ENCODE peak calls at places on chromosomes 4 and X, in ten cellular contexts. U is amniotic stem cell; O is activated CD4-positive, CD25-positive, alpha-beta regulatory T cell treated with anti-CD3 and anti-CD28 coated beads, Interleukin-2, amount 50 U/mL, for 16 hours; H is stimulated activated effector memory CD8-positive, alpha-beta T cell treated with anti-CD3 and anti-CD28 coated beads, Interleukin-12 subunit alpha, Interleukin-12 subunit beta, amount 100 ng/mL, for 72 hours; D is astrocyte of the hippocampus; N is GM03348; V is AG04450; I is epithelial cell of prostate; S is ACHN; M is left ventricle myocardium inferior. E is an unnamed sample.

GRCh38 chr4:138645289-138645688 is 370.3 kb upstream of the NOCT start:
- DNase-seq in U (no peak), O (no peak), H (no peak), D (peak), N (no peak), V (no peak), I (no peak), S (no peak), M (no peak), E (no peak)

GRCh38 chrX:42496239-42496638 is 281.7 kb downstream of the PPP1R2C start:
- DNase-seq in U (no peak), O (no peak), H (no peak), D (peak), N (no peak), V (no peak), I (no peak), S (peak), M (no peak), E (no peak)

GRCh38 chr4:135382280-135382679 is 1180.7 kb upstream of the PABPC4L start:
- DNase-seq in U (no peak), O (no peak), H (no peak), D (no peak), N (no peak), V (no peak), I (no peak), S (no peak), M (no peak), E (no peak)

GRCh38 chrX:38768079-38768478 is 33.2 kb upstream of the MID1IP1 start:
- DNase-seq in U (peak), O (no peak), H (no peak), D (peak), N (peak), V (peak), I (no peak), S (peak), M (no peak), E (no peak)

GRCh38 chr4:76233967-76234678 is 17.4 kb upstream of the FAM47E start:
- DNase-seq in U (no peak), O (no peak), H (no peak), D (no peak), N (no peak), V (no peak), I (no peak), S (no peak), M (no peak), E (no peak)

GRCh38 chrX:46554942-46555341 is 9.7 kb upstream of the ZNF674 start:
- DNase-seq in U (no peak), O (no peak), H (no peak), D (no peak), N (no peak), V (no peak), I (no peak), S (no peak), M (no peak), E (no peak)

GRCh38 chr4:103204114-103204513 is 6.0 kb upstream of the CENPE start:
- DNase-seq in U (no peak), O (no peak), H (no peak), D (peak), N (peak), V (no peak), I (no peak), S (peak), M (no peak), E (no peak)

GRCh38 chrX:153651540-153652079 is 4.6 kb downstream of the DUSP9 start:
- DNase-seq in U (no peak), O (no peak), H (no peak), D (no peak), N (peak), V (no peak), I (no peak), S (no peak), M (no peak), E (no peak)

GRCh38 chr4:185914583-185915199 is 102.7 kb upstream of the SORBS2 start:
- DNase-seq in U (no peak), O (no peak), H (no peak), D (peak), N (no peak), V (peak), I (no peak), S (no peak), M (no peak), E (no peak)

GRCh38 chr4:68451246-68452211 is 4.3 kb downstream of the TMPRSS11E start:
- DNase-seq in U (no peak), O (no peak), H (no peak), D (peak), N (no peak), V (no peak), I (peak), S (peak), M (no peak), E (no peak)

GRCh38 chr4:74105656-74106275 is 6.8 kb upstream of the CXCL2 start:
- DNase-seq in U (no peak), O (no peak), H (no peak), D (peak), N (no peak), V (no peak), I (no peak), S (no peak), M (no peak), E (no peak)

E was measured in glomerular endothelial cell.